ENCODE peak calls at places on chromosomes 2 and 18, in ten cellular contexts. F is ovary, Q is brain microvascular endothelial cell, Y is lower leg skin, G is GM06990, I is choroid plexus epithelial cell, U is colonic mucosa, X is AG04450, H is dorsolateral prefrontal cortex, K is A549. L is an unnamed sample.

GRCh38 chr2:201414099-201415023 is 36.9 kb downstream of the TRAK2 start:
- DNase-seq in F (no peak), Q (no peak), Y (no peak), G (peak; percentile 40), I (peak; percentile 77), U (no peak), X (no peak), H (no peak), K (no peak), L (peak; percentile 66)

GRCh38 chr2:16429431-16429830 is 236.2 kb downstream of the CYRIA start:
- DNase-seq in F (no peak), Q (no peak), Y (no peak), G (no peak), I (no peak), U (no peak), X (no peak), H (no peak), K (no peak), L (no peak)

GRCh38 chr18:31741096-31741735 is 19.5 kb downstream of the SLC25A52 start:
- DNase-seq in F (no peak), Q (peak; percentile 52), Y (no peak), G (no peak), I (peak; percentile 62), U (peak; percentile 48), X (peak; percentile 2), H (no peak), K (no peak), L (peak; percentile 54)

GRCh38 chr2:74206180-74206688 is 7.8 kb downstream of the MTHFD2 start:
- DNase-seq in F (no peak), Q (peak; percentile 34), Y (peak; percentile 59), G (peak; percentile 57), I (peak; percentile 82), U (no peak), X (no peak), H (no peak), K (no peak), L (peak; percentile 86)

GRCh38 chr2:192155521-192156118 is 39.1 kb downstream of the TMEFF2 start:
- DNase-seq in F (no peak), Q (no peak), Y (no peak), G (no peak), I (no peak), U (no peak), X (no peak), H (no peak), K (no peak), L (no peak)

GRCh38 chr18:54218299-54218698 is 6.2 kb downstream of the MBD2 start:
- DNase-seq in F (no peak), Q (no peak), Y (no peak), G (no peak), I (no peak), U (no peak), X (no peak), H (no peak), K (no peak), L (no peak)

GRCh38 chr2:60948926-60949579 is 67.7 kb downstream of the REL start:
- DNase-seq in F (no peak), Q (no peak), Y (no peak), G (no peak), I (peak; percentile 31), U (no peak), X (no peak), H (no peak), K (no peak), L (peak; percentile 55)

GRCh38 chr18:60090170-60090569 is 190.4 kb downstream of the PMAIP1 start:
- DNase-seq in F (no peak), Q (no peak), Y (no peak), G (no peak), I (peak; percentile 54), U (no peak), X (no peak), H (no peak), K (no peak), L (peak; percentile 8)

GRCh38 chr2:179340678-179341077 is 76.0 kb upstream of the SESTD1 start:
- DNase-seq in F (no peak), Q (peak; percentile 34), Y (no peak), G (no peak), I (peak; percentile 85), U (no peak), X (no peak), H (no peak), K (no peak), L (peak; percentile 77)

GRCh38 chr2:191500566-191501389 is 177.2 kb upstream of the NABP1 start:
- DNase-seq in F (no peak), Q (no peak), Y (no peak), G (no peak), I (no peak), U (no peak), X (no peak), H (no peak), K (no peak), L (no peak)

GRCh38 chr2:154555700-154556099 is 142.8 kb upstream of the KCNJ3 start:
- DNase-seq in F (no peak), Q (no peak), Y (no peak), G (no peak), I (no peak), U (no peak), X (no peak), H (no peak), K (no peak), L (no peak)

GRCh38 chr2:154557906-154558305 is 140.6 kb upstream of the KCNJ3 start:
- DNase-seq in F (no peak), Q (no peak), Y (no peak), G (no peak), I (no peak), U (no peak), X (no peak), H (no peak), K (no peak), L (no peak)

GRCh38 chr2:154554046-154554445 is 144.4 kb upstream of the KCNJ3 start:
- DNase-seq in F (no peak), Q (no peak), Y (no peak), G (no peak), I (no peak), U (no peak), X (no peak), H (no peak), K (no peak), L (no peak)

GRCh38 chr2:154556146-154556545 is 142.3 kb upstream of the KCNJ3 start:
- DNase-seq in F (no peak), Q (no peak), Y (no peak), G (no peak), I (no peak), U (no peak), X (no peak), H (no peak), K (no peak), L (no peak)

DNA sequence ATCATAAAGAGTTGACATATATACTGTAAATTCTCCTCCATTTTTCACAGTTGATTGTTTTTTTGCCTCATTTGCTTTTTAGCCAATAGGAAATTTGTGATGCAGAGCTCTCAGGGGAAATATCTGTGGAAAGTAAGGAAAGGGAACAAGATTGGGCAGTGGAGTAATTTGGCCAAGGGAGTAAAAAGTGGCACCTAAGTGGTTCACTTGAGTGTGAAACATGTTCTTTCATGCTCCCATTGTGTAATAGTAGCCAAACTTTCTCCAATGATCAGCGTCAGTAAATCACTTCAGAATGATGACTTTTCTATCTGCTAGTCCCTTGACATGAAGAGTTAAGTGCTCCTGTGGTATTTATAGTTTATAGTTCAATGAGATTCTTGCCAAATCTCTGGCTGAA is 141.9 kb upstream of the KCNJ3 start:
- DNase-seq in F (no peak), Q (no peak), Y (no peak), G (no peak), I (no peak), U (no peak), X (no peak), H (no peak), K (no peak), L (no peak)
- TF ChIP-seq CTCF in F (no peak), Q (no peak), Y (no peak), G (no peak), I (no peak), U (no peak), X (no peak), H (no peak), K (no peak), L (no peak)

DNA sequence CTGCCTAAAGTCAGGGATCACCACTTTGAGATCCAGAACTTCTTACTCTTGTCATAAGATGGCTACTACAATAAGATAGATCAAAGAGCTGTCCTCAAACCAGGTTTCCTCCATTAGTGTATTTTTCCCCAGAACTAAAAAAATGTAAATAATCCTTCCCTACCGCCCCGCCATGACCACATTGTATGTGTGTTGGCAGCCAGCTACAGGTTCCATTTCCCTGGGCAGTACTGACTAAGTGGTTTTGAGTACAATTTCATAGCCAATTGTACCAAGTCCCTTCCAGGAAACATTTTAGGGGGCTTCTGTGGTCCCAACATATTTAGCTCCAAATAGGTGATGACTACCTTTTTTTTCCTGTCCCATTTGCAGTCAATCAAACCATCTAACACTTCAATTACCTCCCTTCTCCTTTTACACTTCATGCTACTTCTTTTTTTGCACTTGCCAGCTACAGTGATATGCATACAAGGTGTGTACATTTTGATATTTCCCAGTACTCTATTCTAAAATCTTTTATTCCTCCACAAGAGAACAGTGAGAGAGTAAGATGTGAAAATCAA is 4.0 kb downstream of the PUM2 start:
- DNase-seq in F (no peak), Q (no peak), Y (no peak), G (no peak), I (no peak), U (no peak), X (no peak), H (no peak), K (no peak), L (no peak)
- H3K4me3 ChIP-seq in F (no peak overlapping the region), Q (no peak overlapping the region), Y (no peak overlapping the region), G (no peak overlapping the region), I (no peak overlapping the region), U (no peak overlapping the region), X (no peak overlapping the region), H (no peak overlapping the region), K (no peak overlapping the region), L (no peak overlapping the region)

DNA sequence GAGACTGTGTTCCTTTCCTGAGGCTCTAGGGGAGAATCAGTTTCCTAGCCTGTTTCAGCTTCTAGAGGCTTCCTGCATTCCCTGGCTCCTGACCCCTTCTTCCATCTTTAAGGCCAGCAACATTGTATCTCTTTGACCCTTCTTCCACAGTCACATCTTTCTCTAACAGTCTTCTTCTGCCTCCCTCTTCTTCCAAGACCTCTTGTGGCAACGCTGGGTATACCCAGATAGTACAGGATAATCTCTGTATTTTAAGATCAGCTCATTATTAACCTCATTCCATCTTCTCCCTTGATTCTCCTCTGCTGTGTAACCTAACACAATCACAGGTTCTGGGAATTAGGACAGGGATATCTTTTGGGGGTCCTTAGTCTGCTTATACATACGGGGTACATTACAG is 8.9 kb upstream of the MYL12A start:
- DNase-seq in F (no peak), Q (no peak), Y (no peak), G (no peak), I (peak; percentile 46), U (no peak), X (no peak), H (no peak), K (no peak), L (no peak)
- TF ChIP-seq CTCF in F (no peak), Q (peak; percentile 32), Y (no peak), G (no peak), I (peak; percentile 59), U (no peak), X (peak; percentile 34), H (no peak), K (no peak), L (peak; percentile 20)

DNA sequence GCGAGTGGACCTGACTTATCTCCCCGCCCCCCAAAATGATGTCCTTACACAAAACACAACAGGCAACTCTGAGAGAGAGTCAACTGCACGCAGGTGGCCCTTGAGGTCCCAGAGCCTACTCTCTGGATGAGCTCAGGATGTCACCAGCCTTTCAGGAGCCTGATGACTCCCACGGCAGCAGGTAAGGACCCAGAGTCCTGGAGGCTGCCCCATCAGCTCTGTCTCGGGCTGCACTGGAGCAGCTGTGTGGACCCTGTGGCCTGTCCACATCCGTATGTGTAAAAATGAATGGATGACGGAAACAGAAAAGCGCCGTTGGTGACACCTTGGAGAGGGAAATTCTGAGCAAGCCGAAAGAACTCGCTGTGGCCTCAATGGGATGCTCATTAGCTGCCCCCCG is 130.9 kb downstream of the HDAC4 start:
- DNase-seq in F (no peak), Q (no peak), Y (peak; percentile 78), G (no peak), I (no peak), U (peak; percentile 17), X (no peak), H (no peak), K (no peak), L (no peak)
- H3K4me3 ChIP-seq in F (no peak overlapping the region), Q (no peak overlapping the region), Y (no peak overlapping the region), G (no peak overlapping the region), I (no peak overlapping the region), U (no peak overlapping the region), X (no peak overlapping the region), H (no peak overlapping the region), K (no peak overlapping the region), L (no peak overlapping the region)

L was measured in cardiac fibroblast.